ENCODE peak calls at places on chromosome 15, in six cellular contexts. L is activated CD4-positive, CD25-positive, alpha-beta regulatory T cell treated with anti-CD3 and anti-CD28 coated beads, Interleukin-2, amount 50 U/mL, for 72 hours; N is small intestine; X is LoVo; B is activated naive CD4-positive, alpha-beta T cell treated with anti-CD3 and anti-CD28 coated beads for 36 hours; O is AG04450. R is an unnamed sample.

GRCh38 chr15:49990835-49991540 is 128.0 kb downstream of the ATP8B4 start:
- DNase-seq in X (no peak), L (no peak), O (peak; percentile 81), N (no peak), B (no peak), R (no peak)

GRCh38 chr15:51499379-51499976 is 123.1 kb downstream of the DMXL2 start:
- DNase-seq in X (no peak), B (no peak), O (peak; percentile 15), N (peak; percentile 40), L (no peak), R (peak; percentile 23)

GRCh38 chr15:80691575-80691974 is 3.5 kb upstream of the ABHD17C start:
- DNase-seq in O (no peak), L (no peak), B (no peak), N (no peak), X (no peak), R (no peak)

GRCh38 chr15:29903785-29904464 is 81.7 kb upstream of the TJP1 start:
- DNase-seq in X (no peak), N (no peak), L (no peak), O (no peak), B (no peak), R (no peak)

GRCh38 chr15:36612063-36612788 is 32.8 kb downstream of the CDIN1 start:
- DNase-seq in N (peak; percentile 46), O (peak; percentile 39), B (no peak), L (no peak), X (peak; percentile 77), R (no peak)

GRCh38 chr15:101168463-101168824 is 83.4 kb downstream of the CHSY1 start:
- DNase-seq in X (no peak), N (no peak), O (no peak), L (no peak), B (no peak), R (no peak)

GRCh38 chr15:86336051-86336788 is 256.5 kb downstream of the AGBL1 start:
- DNase-seq in O (no peak), X (no peak), L (no peak), N (no peak), B (peak; percentile 6), R (no peak)

GRCh38 chr15:71302861-71303410 is 187.7 kb downstream of the THSD4 start:
- DNase-seq in O (no peak), X (no peak), N (no peak), B (no peak), L (no peak), R (no peak)

GRCh38 chr15:67232591-67232990 is 21.9 kb downstream of the AAGAB start:
- DNase-seq in L (no peak), O (no peak), B (no peak), N (peak; percentile 82), X (no peak), R (no peak)